ENCODE peak calls at places on chromosomes 16 and 17, in six cellular contexts. X is activated T-helper 1 cell treated with anti-CD3 and anti-CD28 coated beads, Interleukin-2, amount 50 U/mL, for 16 hours; F is C1 segment of cervical spinal cord; Q is KBM-7; K is activated CD4-positive, alpha-beta T cell treated with anti-CD3 and anti-CD28 coated beads for 36 hours; I is HTR-8/SVneo. N is an unnamed sample.

GRCh38 chr17:57999496-58000017 is 7.5 kb downstream of the SRSF1 start:
- DNase-seq in X (no peak), F (no peak), Q (peak), K (no peak), I (peak), N (peak)

GRCh38 chr16:23207485-23207884 is 24.9 kb downstream of the SCNN1G start:
- DNase-seq in X (no peak), F (no peak), Q (no peak), K (no peak), I (no peak), N (no peak)

GRCh38 chr16:28882476-28883180 is 4.3 kb downstream of the ATP2A1 start:
- DNase-seq in X (no peak), F (no peak), Q (no peak), K (no peak), I (no peak), N (no peak)

GRCh38 chr16:77374384-77374783 is 60.5 kb downstream of the ADAMTS18 start:
- DNase-seq in X (no peak), F (no peak), Q (no peak), K (no peak), I (no peak), N (no peak)

GRCh38 chr17:62614142-62614541 is 13.3 kb upstream of the MRC2 start:
- DNase-seq in X (no peak), F (no peak), Q (no peak), K (no peak), I (peak), N (no peak)

GRCh38 chr17:4986951-4987766 is at the start of gene CAMTA2:
- DNase-seq in X (peak), F (peak), Q (peak), K (peak), I (peak), N (peak)

GRCh38 chr17:78940708-78941107 is 15.5 kb upstream of the TIMP2 start:
- DNase-seq in X (no peak), F (no peak), Q (no peak), K (no peak), I (no peak), N (no peak)

GRCh38 chr17:43326490-43327275 is 72.1 kb upstream of the ARL4D start:
- DNase-seq in X (no peak), F (no peak), Q (no peak), K (no peak), I (no peak), N (no peak)

GRCh38 chr17:19004601-19005441 is at the start of gene FAM83G:
- DNase-seq in X (peak), F (no peak), Q (peak), K (peak), I (peak), N (peak)

GRCh38 chr17:75096082-75096625 is 8.4 kb downstream of the SLC16A5 start:
- DNase-seq in X (no peak), F (peak), Q (peak), K (no peak), I (peak), N (no peak)

GRCh38 chr17:63470116-63470515 is 6.7 kb upstream of the ACE start:
- DNase-seq in X (no peak), F (no peak), Q (no peak), K (no peak), I (no peak), N (no peak)

GRCh38 chr17:54864636-54865420 is 35.8 kb upstream of the TOM1L1 start:
- DNase-seq in X (no peak), F (no peak), Q (no peak), K (no peak), I (no peak), N (no peak)

GRCh38 chr16:54244061-54244886 is 42.3 kb downstream of the IRX3 start:
- DNase-seq in X (no peak), F (no peak), Q (peak), K (no peak), I (no peak), N (no peak)

GRCh38 chr16:2035431-2036199 is 8.9 kb downstream of the NHERF2 start:
- DNase-seq in X (no peak), F (no peak), Q (no peak), K (no peak), I (no peak), N (no peak)

GRCh38 chr16:77618011-77618410 is 104.3 kb upstream of the NUDT7 start:
- DNase-seq in X (no peak), F (no peak), Q (no peak), K (no peak), I (no peak), N (no peak)

GRCh38 chr16:59988591-59988990 is 1254.5 kb upstream of the GOT2 start:
- DNase-seq in X (no peak), F (no peak), Q (peak), K (no peak), I (no peak), N (no peak)

GRCh38 chr16:20675488-20676267 is 21.8 kb downstream of the ACSM1 start:
- DNase-seq in X (no peak), F (no peak), Q (no peak), K (peak), I (no peak), N (peak)

GRCh38 chr17:77475012-77475976 is 334.5 kb downstream of the SEC14L1 start:
- DNase-seq in X (peak), F (no peak), Q (peak), K (peak), I (no peak), N (no peak)

GRCh38 chr16:6483634-6484033 is 849.0 kb upstream of the RBFOX1 start:
- DNase-seq in X (no peak), F (no peak), Q (no peak), K (no peak), I (no peak), N (no peak)

GRCh38 chr17:31068291-31068690 is 26.5 kb upstream of the NF1 start:
- DNase-seq in X (no peak), F (peak), Q (peak), K (peak), I (peak), N (peak)

GRCh38 chr17:82875418-82875856 is 35.6 kb upstream of the ZNF750 start:
- DNase-seq in X (no peak), F (no peak), Q (no peak), K (no peak), I (no peak), N (no peak)

GRCh38 chr17:12386240-12386639 is 279.4 kb upstream of the MYOCD start:
- DNase-seq in X (no peak), F (no peak), Q (no peak), K (no peak), I (no peak), N (no peak)

GRCh38 chr17:42034059-42034458 is 14.2 kb downstream of the NKIRAS2 start:
- DNase-seq in X (no peak), F (no peak), Q (no peak), K (peak), I (no peak), N (no peak)

N was measured in Karpas-422.